ENCODE peak calls at places on chromosomes 6 and 20, in seven cellular contexts. One of them, this sample, is unnamed.

GRCh38 chr20:24746351-24746685 is 202.8 kb upstream of the CST7 start:
- DNase-seq in EL: no peak
- DNase-seq in NCI-H345: peak; percentile 81
- DNase-seq in activated gamma-delta T cell treated with anti-CD3 and anti-CD28 coated beads, Interleukin-2, amount 50 U/mL, for 16 hours: no peak
- DNase-seq in stimulated activated CD8-positive, alpha-beta memory T cell treated with anti-CD3 and anti-CD28 coated beads, Interleukin-7, amount 100 ng/mL, for 1 hour: no peak
- DNase-seq in HT1080: peak; percentile 90
- DNase-seq in activated CD4-positive, alpha-beta T cell treated with anti-CD3 and anti-CD28 coated beads for 4 hours: no peak
- DNase-seq in this sample: peak; percentile 95

GRCh38 chr6:169145476-169145875 is 108.2 kb downstream of the THBS2 start:
- DNase-seq in EL: no peak
- DNase-seq in NCI-H345: no peak
- DNase-seq in activated gamma-delta T cell treated with anti-CD3 and anti-CD28 coated beads, Interleukin-2, amount 50 U/mL, for 16 hours: no peak
- DNase-seq in stimulated activated CD8-positive, alpha-beta memory T cell treated with anti-CD3 and anti-CD28 coated beads, Interleukin-7, amount 100 ng/mL, for 1 hour: no peak
- DNase-seq in HT1080: no peak
- DNase-seq in activated CD4-positive, alpha-beta T cell treated with anti-CD3 and anti-CD28 coated beads for 4 hours: no peak
- DNase-seq in this sample: no peak

GRCh38 chr20:38779247-38780097 is 26.0 kb upstream of the PPP1R16B start:
- DNase-seq in EL: no peak
- DNase-seq in NCI-H345: no peak
- DNase-seq in activated gamma-delta T cell treated with anti-CD3 and anti-CD28 coated beads, Interleukin-2, amount 50 U/mL, for 16 hours: no peak
- DNase-seq in stimulated activated CD8-positive, alpha-beta memory T cell treated with anti-CD3 and anti-CD28 coated beads, Interleukin-7, amount 100 ng/mL, for 1 hour: no peak
- DNase-seq in HT1080: no peak
- DNase-seq in activated CD4-positive, alpha-beta T cell treated with anti-CD3 and anti-CD28 coated beads for 4 hours: no peak
- DNase-seq in this sample: no peak

GRCh38 chr6:110037726-110038295 is 59.7 kb downstream of the GPR6 start:
- DNase-seq in EL: no peak
- DNase-seq in NCI-H345: no peak
- DNase-seq in activated gamma-delta T cell treated with anti-CD3 and anti-CD28 coated beads, Interleukin-2, amount 50 U/mL, for 16 hours: no peak
- DNase-seq in stimulated activated CD8-positive, alpha-beta memory T cell treated with anti-CD3 and anti-CD28 coated beads, Interleukin-7, amount 100 ng/mL, for 1 hour: no peak
- DNase-seq in HT1080: no peak
- DNase-seq in activated CD4-positive, alpha-beta T cell treated with anti-CD3 and anti-CD28 coated beads for 4 hours: no peak
- DNase-seq in this sample: no peak

GRCh38 chr20:48080583-48080982 is 295.3 kb upstream of the SULF2 start:
- DNase-seq in EL: no peak
- DNase-seq in NCI-H345: no peak
- DNase-seq in activated gamma-delta T cell treated with anti-CD3 and anti-CD28 coated beads, Interleukin-2, amount 50 U/mL, for 16 hours: no peak
- DNase-seq in stimulated activated CD8-positive, alpha-beta memory T cell treated with anti-CD3 and anti-CD28 coated beads, Interleukin-7, amount 100 ng/mL, for 1 hour: no peak
- DNase-seq in HT1080: no peak
- DNase-seq in activated CD4-positive, alpha-beta T cell treated with anti-CD3 and anti-CD28 coated beads for 4 hours: no peak
- DNase-seq in this sample: no peak

GRCh38 chr20:57072184-57072583 is 194.3 kb downstream of the BMP7 start:
- DNase-seq in EL: no peak
- DNase-seq in NCI-H345: no peak
- DNase-seq in activated gamma-delta T cell treated with anti-CD3 and anti-CD28 coated beads, Interleukin-2, amount 50 U/mL, for 16 hours: no peak
- DNase-seq in stimulated activated CD8-positive, alpha-beta memory T cell treated with anti-CD3 and anti-CD28 coated beads, Interleukin-7, amount 100 ng/mL, for 1 hour: no peak
- DNase-seq in HT1080: no peak
- DNase-seq in activated CD4-positive, alpha-beta T cell treated with anti-CD3 and anti-CD28 coated beads for 4 hours: no peak
- DNase-seq in this sample: no peak

GRCh38 chr20:17722493-17723300 is 22.9 kb downstream of the BANF2 start:
- DNase-seq in EL: no peak
- DNase-seq in NCI-H345: no peak
- DNase-seq in activated gamma-delta T cell treated with anti-CD3 and anti-CD28 coated beads, Interleukin-2, amount 50 U/mL, for 16 hours: no peak
- DNase-seq in stimulated activated CD8-positive, alpha-beta memory T cell treated with anti-CD3 and anti-CD28 coated beads, Interleukin-7, amount 100 ng/mL, for 1 hour: no peak
- DNase-seq in HT1080: no peak
- DNase-seq in activated CD4-positive, alpha-beta T cell treated with anti-CD3 and anti-CD28 coated beads for 4 hours: no peak
- DNase-seq in this sample: no peak

GRCh38 chr20:44217342-44218092 is 6.9 kb upstream of the OSER1 start:
- DNase-seq in EL: peak; percentile 69
- DNase-seq in NCI-H345: peak; percentile 77
- DNase-seq in activated gamma-delta T cell treated with anti-CD3 and anti-CD28 coated beads, Interleukin-2, amount 50 U/mL, for 16 hours: peak; percentile 45
- DNase-seq in stimulated activated CD8-positive, alpha-beta memory T cell treated with anti-CD3 and anti-CD28 coated beads, Interleukin-7, amount 100 ng/mL, for 1 hour: peak; percentile 41
- DNase-seq in HT1080: peak; percentile 63
- DNase-seq in activated CD4-positive, alpha-beta T cell treated with anti-CD3 and anti-CD28 coated beads for 4 hours: peak; percentile 66
- DNase-seq in this sample: peak; percentile 31

This sample was measured in NCI-H226.